ENCODE peak calls at places on chromosomes 4 and X, in nine cellular contexts. M is neural progenitor cell, H is pancreas, Z is astrocyte of the cerebellum, U is RWPE1, Q is mesothelial cell of epicardium, O is neural crest cell, R is body of pancreas, T is fibroblast of mammary gland. V is an unnamed sample.

GRCh38 chr4:74320559-74321118 is 12.4 kb downstream of the EPGN start:
- DNase-seq in R (peak), Q (no peak), T (peak), M (peak), H (peak), U (peak), O (no peak), Z (peak), V (peak)

GRCh38 chr4:82525287-82525898 is 36.4 kb downstream of the TMEM150C start:
- DNase-seq in M (no peak), O (no peak), Z (no peak), R (no peak), H (no peak), T (no peak), Q (no peak), U (no peak), V (peak)

GRCh38 chr4:9999956-10000551 is 21.2 kb downstream of the SLC2A9 start:
- DNase-seq in U (no peak), Z (no peak), Q (no peak), T (peak), R (no peak), O (no peak), M (no peak), H (no peak), V (peak)

GRCh38 chrX:13110427-13111324 is 66.3 kb upstream of the FAM9C start:
- DNase-seq in M (no peak), O (no peak), T (peak), Z (peak), Q (no peak), R (peak), U (peak), H (peak), V (peak)

GRCh38 chrX:120310861-120311631 is at the start of gene TMEM255A:
- DNase-seq in R (no peak), T (no peak), M (peak), Z (no peak), Q (no peak), O (no peak), U (no peak), H (no peak), V (no peak)

GRCh38 chr4:185958094-185958493 is 110.9 kb upstream of the TLR3 start:
- DNase-seq in R (no peak), T (no peak), H (no peak), Q (no peak), O (no peak), U (no peak), Z (no peak), M (no peak), V (no peak)

GRCh38 chr4:150801833-150802232 is 213.3 kb downstream of the LRBA start:
- DNase-seq in U (no peak), R (no peak), H (no peak), T (no peak), Z (no peak), Q (no peak), O (no peak), M (no peak), V (no peak)

GRCh38 chr4:20422398-20422797 is 170.7 kb downstream of the SLIT2 start:
- DNase-seq in U (peak), Q (no peak), T (peak), Z (peak), O (peak), M (peak), R (peak), H (peak), V (peak)

GRCh38 chrX:56248492-56248891 is 16.3 kb downstream of the KLF8 start:
- DNase-seq in R (peak), H (peak), T (peak), Q (no peak), O (peak), Z (peak), U (peak), M (peak), V (peak)

GRCh38 chr4:48275247-48275646 is 5.6 kb upstream of the TEC start:
- DNase-seq in Z (no peak), T (peak), H (no peak), O (no peak), Q (no peak), R (no peak), U (no peak), M (peak), V (peak)

GRCh38 chrX:23513121-23513520 is 154.2 kb upstream of the PRDX4 start:
- DNase-seq in T (no peak), U (no peak), Q (no peak), Z (no peak), H (no peak), R (no peak), O (no peak), M (peak), V (no peak)

GRCh38 chr4:125316391-125316780 is 1.6 kb downstream of the FAT4 start:
- DNase-seq in Q (no peak), R (peak), O (no peak), T (no peak), M (peak), Z (no peak), U (peak), H (peak), V (peak)

GRCh38 chr4:81504685-81505598 is 33.2 kb upstream of the RASGEF1B start:
- DNase-seq in Q (no peak), R (peak), H (peak), O (no peak), T (peak), M (no peak), U (no peak), Z (no peak), V (no peak)

GRCh38 chrX:34884693-34885277 is 57.8 kb upstream of the FAM47B start:
- DNase-seq in M (no peak), Z (peak), R (no peak), T (peak), O (no peak), Q (no peak), U (peak), H (no peak), V (peak)

GRCh38 chr4:139330283-139330682 is 28.0 kb upstream of the NDUFC1 start:
- DNase-seq in Q (no peak), O (no peak), Z (no peak), M (no peak), U (no peak), H (no peak), R (no peak), T (no peak), V (no peak)

GRCh38 chr4:57055873-57056272 is 54.3 kb downstream of the IGFBP7 start:
- DNase-seq in T (no peak), R (peak), O (no peak), U (no peak), M (no peak), Q (no peak), Z (no peak), H (no peak), V (no peak)

GRCh38 chrX:51802917-51803688 is 59.9 kb downstream of the GSPT2 start:
- DNase-seq in O (peak), Q (no peak), H (peak), U (peak), Z (peak), M (peak), T (peak), R (peak), V (peak)

GRCh38 chr4:75702919-75703411 is 21.4 kb upstream of the USO1 start:
- DNase-seq in U (no peak), H (no peak), Z (no peak), T (no peak), R (no peak), Q (no peak), M (no peak), O (no peak), V (no peak)

GRCh38 chrX:47643926-47644325 is 6.4 kb downstream of the ELK1 start:
- DNase-seq in O (no peak), Z (no peak), Q (no peak), U (no peak), R (no peak), H (no peak), T (peak), M (peak), V (peak)
- TF ChIP-seq CTCF in O (peak), Z (peak), Q (no peak), U (no peak), R (peak), H (no peak), T (peak), M (peak), V (peak)

GRCh38 chrX:21153033-21153432 is 221.2 kb upstream of the CNKSR2 start:
- DNase-seq in U (no peak), O (no peak), Z (no peak), Q (no peak), R (no peak), T (no peak), M (no peak), H (no peak), V (no peak)

GRCh38 chrX:21153503-21153902 is 220.7 kb upstream of the CNKSR2 start:
- DNase-seq in Q (no peak), T (peak), M (no peak), O (peak), Z (no peak), U (no peak), H (peak), R (peak), V (peak)

DNA sequence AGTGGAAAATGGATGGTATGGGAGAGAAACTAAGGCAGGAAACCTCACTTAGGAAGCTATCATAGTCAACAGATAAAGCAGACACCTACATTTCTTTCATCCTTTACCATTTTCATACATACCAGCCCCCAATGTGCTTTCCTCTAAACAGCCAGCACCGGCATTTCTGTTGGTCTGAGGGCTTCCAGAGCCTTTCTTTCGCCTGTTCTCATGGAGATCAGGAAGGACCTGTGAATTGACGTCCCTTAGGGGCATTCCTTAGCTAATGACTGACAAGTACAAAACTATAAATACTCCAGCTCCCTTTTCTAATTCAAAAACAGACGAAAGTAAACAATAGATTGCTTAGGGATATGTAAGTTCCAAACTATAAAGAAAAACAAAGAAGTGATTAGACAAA is 215.5 kb upstream of the CNKSR2 start:
- DNase-seq in R (no peak), T (no peak), H (no peak), Z (no peak), U (no peak), Q (no peak), M (no peak), O (no peak), V (no peak)
- TF ChIP-seq CTCF in R (no peak), T (no peak), H (no peak), Z (no peak), U (no peak), Q (no peak), M (no peak), O (no peak), V (no peak)

DNA sequence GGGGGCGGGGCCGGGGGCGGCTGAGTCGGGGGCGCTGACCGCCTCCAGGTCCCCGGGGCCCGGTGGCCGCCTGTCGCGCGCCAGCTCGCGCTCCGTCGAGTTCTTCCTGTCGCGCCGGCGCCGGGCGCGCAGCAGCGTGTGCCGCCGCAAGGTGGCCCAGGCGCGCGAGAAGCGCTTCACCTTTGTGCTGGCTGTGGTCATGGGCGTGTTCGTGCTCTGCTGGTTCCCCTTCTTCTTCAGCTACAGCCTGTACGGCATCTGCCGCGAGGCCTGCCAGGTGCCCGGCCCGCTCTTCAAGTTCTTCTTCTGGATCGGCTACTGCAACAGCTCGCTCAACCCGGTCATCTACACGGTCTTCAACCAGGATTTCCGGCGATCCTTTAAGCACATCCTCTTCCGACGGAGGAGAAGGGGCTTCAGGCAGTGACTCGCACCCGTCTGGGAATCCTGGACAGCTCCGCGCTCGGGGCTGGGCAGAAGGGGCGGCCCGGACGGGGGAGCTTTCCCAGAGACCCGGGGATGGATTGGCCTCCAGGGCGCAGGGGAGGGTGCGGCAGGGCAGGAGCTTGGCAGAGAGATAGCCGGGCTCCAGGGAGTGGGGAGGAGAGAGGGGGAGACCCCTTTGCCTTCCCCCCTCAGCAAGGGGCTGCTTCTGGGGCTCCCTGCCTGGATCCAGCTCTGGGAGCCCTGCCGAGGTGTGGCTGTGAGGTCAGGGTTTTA is 1.5 kb downstream of the ADRA2C start:
- DNase-seq in M (peak), U (no peak), R (peak), Z (no peak), O (no peak), T (no peak), Q (no peak), H (no peak), V (no peak)
- TF ChIP-seq CTCF in M (peak), U (no peak), R (peak), Z (no peak), O (peak), T (no peak), Q (peak), H (no peak), V (no peak)

GRCh38 chrX:53294024-53294648 is 12.8 kb upstream of the IQSEC2 start:
- DNase-seq in Z (no peak), U (no peak), R (no peak), T (peak), O (no peak), M (no peak), Q (no peak), H (no peak), V (no peak)
- TF ChIP-seq CTCF in Z (peak), U (no peak), R (no peak), T (peak), O (peak), M (peak), Q (no peak), H (no peak), V (peak)

V was measured in AG10803.